ENCODE peak calls at places on chromosomes 12 and 14, in ten cellular contexts. C is heart left ventricle, X is A549, J is IMR-90, A is stomach, S is spleen, M is GM12891, G is tibial nerve, U is K562, F is endothelial cell of umbilical vein. R is an unnamed sample.

GRCh38 chr14:87013583-87013982 is 979.4 kb downstream of the GALC start:
- DNase-seq in C (no peak), X (no peak), J (peak), A (no peak), S (no peak), M (no peak), G (no peak), U (no peak), F (no peak), R (no peak)

GRCh38 chr14:80003138-80003537 is 208.2 kb downstream of the DIO2 start:
- DNase-seq in C (no peak), X (no peak), J (peak), A (no peak), S (no peak), M (no peak), G (no peak), U (no peak), F (no peak), R (no peak)

GRCh38 chr12:76260390-76260748 is 87.8 kb downstream of the BBS10 start:
- DNase-seq in C (no peak), X (no peak), J (peak), A (no peak), S (no peak), M (no peak), G (no peak), U (no peak), F (peak), R (no peak)

GRCh38 chr14:28754209-28754985 is 12.2 kb upstream of the FOXG1 start:
- DNase-seq in C (no peak), X (peak), J (peak), A (no peak), S (no peak), M (no peak), G (no peak), U (peak), F (peak), R (no peak)

GRCh38 chr12:29709641-29710040 is 74.1 kb downstream of the TMTC1 start:
- DNase-seq in C (no peak), X (no peak), J (no peak), A (no peak), S (no peak), M (no peak), G (no peak), U (no peak), F (no peak), R (no peak)

GRCh38 chr12:47245623-47246022 is 165.9 kb upstream of the AMIGO2 start:
- DNase-seq in C (no peak), X (no peak), J (no peak), A (no peak), S (no peak), M (no peak), G (no peak), U (no peak), F (no peak), R (no peak)

GRCh38 chr14:97277711-97278110 is 480.5 kb downstream of the VRK1 start:
- DNase-seq in C (no peak), X (no peak), J (no peak), A (no peak), S (no peak), M (no peak), G (no peak), U (no peak), F (no peak), R (no peak)

GRCh38 chr12:94057262-94058151 is 90.9 kb upstream of the PLXNC1 start:
- DNase-seq in C (peak), X (no peak), J (no peak), A (no peak), S (no peak), M (no peak), G (no peak), U (no peak), F (no peak), R (no peak)

GRCh38 chr12:21323736-21324135 is 11.0 kb downstream of the SLCO1A2 start:
- DNase-seq in C (no peak), X (no peak), J (no peak), A (no peak), S (no peak), M (no peak), G (no peak), U (no peak), F (no peak), R (no peak)

GRCh38 chr14:99537399-99537798 is 56.2 kb downstream of the CCNK start:
- DNase-seq in C (peak), X (peak), J (peak), A (no peak), S (no peak), M (no peak), G (no peak), U (no peak), F (peak), R (peak)

GRCh38 chr14:86055512-86055911 is 525.6 kb downstream of the FLRT2 start:
- DNase-seq in C (no peak), X (no peak), J (peak), A (no peak), S (no peak), M (no peak), G (no peak), U (no peak), F (peak), R (no peak)

GRCh38 chr12:53217049-53217929 is 10.2 kb upstream of the ITGB7 start:
- DNase-seq in C (peak), X (no peak), J (no peak), A (peak), S (peak), M (no peak), G (no peak), U (no peak), F (no peak), R (no peak)

GRCh38 chr12:48977290-48978281 is 536 bp upstream of the WNT1 start:
- DNase-seq in C (peak), X (peak), J (peak), A (peak), S (peak), M (no peak), G (no peak), U (peak), F (no peak), R (no peak)

GRCh38 chr12:45688188-45688587 is 41.3 kb upstream of the ARID2 start:
- DNase-seq in C (no peak), X (no peak), J (no peak), A (no peak), S (no peak), M (no peak), G (no peak), U (no peak), F (no peak), R (no peak)

GRCh38 chr12:29103539-29103974 is 45.5 kb upstream of the FAR2 start:
- DNase-seq in C (no peak), X (no peak), J (no peak), A (no peak), S (no peak), M (no peak), G (no peak), U (no peak), F (no peak), R (no peak)

GRCh38 chr12:93322784-93323183 is 54.9 kb upstream of the NUDT4 start:
- DNase-seq in C (no peak), X (no peak), J (peak), A (no peak), S (no peak), M (no peak), G (no peak), U (no peak), F (peak), R (peak)

GRCh38 chr12:49800421-49801140 is 27.6 kb downstream of the NCKAP5L start:
- DNase-seq in C (no peak), X (no peak), J (no peak), A (no peak), S (no peak), M (no peak), G (no peak), U (no peak), F (no peak), R (no peak)

GRCh38 chr12:119229837-119230236 is 51.1 kb downstream of the HSPB8 start:
- DNase-seq in C (peak), X (peak), J (peak), A (no peak), S (no peak), M (no peak), G (no peak), U (peak), F (peak), R (peak)

GRCh38 chr14:99412122-99413061 is 68.3 kb downstream of the SETD3 start:
- DNase-seq in C (no peak), X (no peak), J (peak), A (no peak), S (no peak), M (no peak), G (no peak), U (no peak), F (no peak), R (no peak)

GRCh38 chr12:91127296-91127695 is 16.0 kb upstream of the LUM start:
- DNase-seq in C (no peak), X (no peak), J (peak), A (no peak), S (no peak), M (no peak), G (no peak), U (no peak), F (no peak), R (no peak)

GRCh38 chr12:132847363-132848356 is 19.0 kb upstream of the GOLGA3 start:
- DNase-seq in C (no peak), X (no peak), J (no peak), A (no peak), S (no peak), M (no peak), G (no peak), U (no peak), F (no peak), R (no peak)

GRCh38 chr12:53659011-53659551 is 16.8 kb downstream of the ATP5MC2 start:
- DNase-seq in C (peak), X (peak), J (peak), A (peak), S (no peak), M (no peak), G (peak), U (no peak), F (peak), R (peak)

GRCh38 chr14:35766700-35767082 is 42.4 kb downstream of the RALGAPA1 start:
- DNase-seq in C (no peak), X (no peak), J (peak), A (no peak), S (no peak), M (no peak), G (no peak), U (no peak), F (no peak), R (no peak)

GRCh38 chr14:105483300-105484068 is 3.2 kb upstream of the CRIP1 start:
- DNase-seq in C (no peak), X (no peak), J (no peak), A (no peak), S (no peak), M (no peak), G (no peak), U (no peak), F (no peak), R (no peak)

GRCh38 chr12:6767301-6767591 is 1.1 kb downstream of the PTMS start:
- DNase-seq in C (no peak), X (no peak), J (no peak), A (no peak), S (no peak), M (no peak), G (no peak), U (no peak), F (no peak), R (no peak)

GRCh38 chr12:6765634-6766581 is at the start of gene PTMS:
- DNase-seq in C (peak), X (peak), J (peak), A (peak), S (peak), M (no peak), G (peak), U (peak), F (peak), R (no peak)

GRCh38 chr12:6765048-6765633 is 1.0 kb upstream of the PTMS start:
- DNase-seq in C (no peak), X (peak), J (no peak), A (no peak), S (no peak), M (no peak), G (no peak), U (peak), F (peak), R (no peak)

GRCh38 chr12:6767592-6768384 is 1.6 kb downstream of the PTMS start:
- DNase-seq in C (no peak), X (no peak), J (peak), A (no peak), S (no peak), M (no peak), G (no peak), U (no peak), F (peak), R (no peak)

DNA sequence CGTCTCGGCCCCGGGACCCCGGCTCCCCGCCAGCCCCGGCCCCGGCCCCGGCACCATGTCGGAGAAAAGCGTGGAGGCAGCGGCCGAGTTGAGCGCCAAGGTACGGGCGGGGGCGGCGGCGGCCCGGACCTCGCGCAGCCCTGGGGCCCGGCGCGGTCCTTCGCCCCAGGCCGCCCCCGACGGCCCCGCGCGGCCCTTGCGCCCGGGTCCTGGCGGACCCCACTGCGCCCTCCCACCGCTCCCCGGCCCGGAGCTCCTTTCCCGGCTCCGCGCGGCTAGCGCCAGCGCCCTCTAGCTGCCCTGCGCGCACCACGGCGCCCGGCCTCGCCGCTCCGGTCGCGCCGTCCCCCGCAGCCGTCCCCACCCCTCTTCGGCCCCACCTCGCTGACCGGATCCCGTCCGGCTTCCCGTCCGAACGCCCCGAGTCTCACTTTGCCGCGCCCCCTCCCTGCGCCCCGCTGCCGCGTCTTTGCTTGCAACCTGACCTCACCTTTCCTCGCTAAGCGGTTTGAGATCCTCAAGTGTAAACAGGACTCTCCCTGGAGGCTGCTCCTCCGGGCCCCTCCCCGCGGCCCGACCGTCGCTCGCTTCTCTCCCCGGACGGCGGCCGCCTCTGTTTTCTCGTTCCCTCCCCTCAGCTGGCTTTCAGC is 613 bp downstream of the PTMS start:
- DNase-seq in C (peak), X (peak), J (peak), A (peak), S (peak), M (no peak), G (peak), U (peak), F (peak), R (no peak)
- TF ChIP-seq POLR2A in C (peak), X (no peak), J (no peak), A (no peak), S (no peak), M (no peak), G (peak), U (no peak), F (no peak), R (peak)

GRCh38 chr14:72377016-72377415 is 444.8 kb downstream of the RGS6 start:
- DNase-seq in C (no peak), X (no peak), J (no peak), A (no peak), S (no peak), M (no peak), G (no peak), U (no peak), F (no peak), R (no peak)
- TF ChIP-seq POLR2A in C (no peak), X (no peak), J (no peak), A (no peak), S (no peak), M (no peak), G (no peak), U (no peak), F (no peak), R (no peak)

DNA sequence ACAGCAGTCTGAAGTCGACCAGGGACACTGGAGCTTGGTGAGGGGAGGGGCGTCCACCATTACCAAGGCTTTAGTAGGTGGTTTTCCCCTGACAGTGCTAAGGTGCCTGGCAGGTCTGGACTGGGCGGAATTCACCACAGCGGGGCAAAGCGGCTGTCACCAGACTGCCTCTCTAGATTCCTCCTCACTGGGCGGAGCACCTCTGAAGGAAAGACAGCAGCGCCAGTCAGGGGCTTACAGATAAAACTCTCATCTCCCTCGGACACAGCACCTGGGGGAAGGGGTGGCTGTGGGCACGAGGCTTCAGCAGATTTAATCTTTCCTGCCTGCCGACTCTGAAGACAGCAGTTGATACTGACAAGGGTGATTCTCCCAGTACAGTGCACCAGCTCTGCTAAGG is 39.1 kb downstream of the DDHD1 start:
- DNase-seq in C (no peak), X (no peak), J (no peak), A (no peak), S (no peak), M (no peak), G (no peak), U (peak), F (no peak), R (no peak)
- TF ChIP-seq POLR2A in C (no peak), X (no peak), J (no peak), A (no peak), S (no peak), M (no peak), G (no peak), U (no peak), F (no peak), R (no peak)

GRCh38 chr14:59188461-59189280 is at the start of gene DAAM1:
- DNase-seq in C (peak), X (peak), J (peak), A (peak), S (peak), M (peak), G (peak), U (peak), F (peak), R (peak)

GRCh38 chr14:59186316-59186715 is 2.2 kb upstream of the DAAM1 start:
- DNase-seq in C (no peak), X (no peak), J (no peak), A (no peak), S (no peak), M (no peak), G (no peak), U (no peak), F (no peak), R (no peak)

GRCh38 chr14:59189822-59190368 is 1.4 kb downstream of the DAAM1 start:
- DNase-seq in C (peak), X (peak), J (peak), A (peak), S (peak), M (peak), G (peak), U (peak), F (peak), R (peak)

GRCh38 chr14:59189281-59189821 is 884 bp downstream of the DAAM1 start:
- DNase-seq in C (peak), X (peak), J (peak), A (no peak), S (peak), M (no peak), G (no peak), U (peak), F (no peak), R (no peak)

DNA sequence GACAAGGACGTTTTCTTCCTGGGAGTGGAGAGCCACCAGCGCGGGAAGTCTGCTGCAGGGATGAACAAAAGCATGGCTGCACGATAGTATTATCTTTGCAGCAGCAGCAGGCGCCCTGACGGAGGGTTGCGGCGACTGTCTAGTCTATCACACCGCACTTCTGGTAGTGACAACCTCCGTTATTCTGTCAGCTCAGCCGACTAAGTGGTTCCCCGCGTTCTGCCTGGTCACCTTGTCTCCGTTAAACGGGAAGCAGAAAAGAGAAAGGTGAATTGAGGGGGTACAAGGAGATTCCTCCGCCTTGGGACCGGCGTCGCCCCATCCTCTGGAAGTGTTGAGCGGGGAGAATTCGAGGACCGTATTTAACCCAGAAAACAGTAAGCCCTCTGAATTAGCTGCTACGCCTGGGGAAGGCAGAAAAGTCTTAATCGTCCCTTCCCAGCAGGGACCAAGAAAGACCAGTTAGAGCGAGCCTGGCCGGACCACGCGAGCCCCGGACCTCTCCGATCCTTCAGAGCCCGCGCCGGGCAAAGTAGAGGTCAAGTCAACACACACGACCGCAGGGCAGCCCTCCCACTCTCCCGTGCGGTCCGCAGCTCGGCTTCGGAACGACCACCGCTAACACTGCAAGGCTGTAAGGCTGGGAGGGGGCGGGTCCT is 536 bp upstream of the DAAM1 start:
- DNase-seq in C (peak), X (peak), J (no peak), A (no peak), S (peak), M (no peak), G (peak), U (peak), F (no peak), R (no peak)
- TF ChIP-seq POLR2A in C (no peak), X (peak), J (no peak), A (no peak), S (no peak), M (no peak), G (no peak), U (peak), F (peak), R (no peak)

R was measured in H54.